ENCODE peak calls at places on chromosome 1, in ten cellular contexts. One of them, this sample, is unnamed.

GRCh38 chr1:215777370-215777925 is 210.3 kb downstream of the KCTD3 start:
- DNase-seq in AG04450: no peak
- DNase-seq in endothelial cell: no peak
- DNase-seq in right cardiac atrium: no peak
- DNase-seq in GM20000: no peak
- DNase-seq in effector CD4-positive, alpha-beta T cell: no peak
- DNase-seq in BJ: peak; percentile 27
- DNase-seq in WTC11: no peak
- DNase-seq in ELF-1: no peak
- DNase-seq in T47D: no peak
- DNase-seq in this sample: no peak

GRCh38 chr1:186275818-186276217 is 99.2 kb downstream of the TPR start:
- DNase-seq in AG04450: no peak
- DNase-seq in endothelial cell: no peak
- DNase-seq in right cardiac atrium: no peak
- DNase-seq in GM20000: no peak
- DNase-seq in effector CD4-positive, alpha-beta T cell: no peak
- DNase-seq in BJ: no peak
- DNase-seq in WTC11: no peak
- DNase-seq in ELF-1: no peak
- DNase-seq in T47D: no peak
- DNase-seq in this sample: no peak

GRCh38 chr1:40722622-40723021 is 31.1 kb downstream of the NFYC start:
- DNase-seq in AG04450: no peak
- DNase-seq in endothelial cell: no peak
- DNase-seq in right cardiac atrium: no peak
- DNase-seq in GM20000: no peak
- DNase-seq in effector CD4-positive, alpha-beta T cell: no peak
- DNase-seq in BJ: no peak
- DNase-seq in WTC11: no peak
- DNase-seq in ELF-1: no peak
- DNase-seq in T47D: no peak
- DNase-seq in this sample: no peak

GRCh38 chr1:12556368-12556930 is 61.6 kb downstream of the DHRS3 start:
- DNase-seq in AG04450: peak; percentile 85
- DNase-seq in endothelial cell: no peak
- DNase-seq in right cardiac atrium: peak; percentile 87
- DNase-seq in GM20000: no peak
- DNase-seq in effector CD4-positive, alpha-beta T cell: no peak
- DNase-seq in BJ: peak; percentile 94
- DNase-seq in WTC11: no peak
- DNase-seq in ELF-1: peak; percentile 77
- DNase-seq in T47D: no peak
- DNase-seq in this sample: peak; percentile 88

GRCh38 chr1:54413295-54413694 is 7.1 kb upstream of the SSBP3 start:
- DNase-seq in AG04450: peak; percentile 7
- DNase-seq in endothelial cell: no peak
- DNase-seq in right cardiac atrium: peak; percentile 78
- DNase-seq in GM20000: no peak
- DNase-seq in effector CD4-positive, alpha-beta T cell: no peak
- DNase-seq in BJ: peak; percentile 28
- DNase-seq in WTC11: no peak
- DNase-seq in ELF-1: peak; percentile 19
- DNase-seq in T47D: no peak
- DNase-seq in this sample: no peak

GRCh38 chr1:162854245-162854860 is 6.6 kb downstream of the CCDC190 start:
- DNase-seq in AG04450: peak; percentile 55
- DNase-seq in endothelial cell: peak; percentile 65
- DNase-seq in right cardiac atrium: peak; percentile 62
- DNase-seq in GM20000: peak; percentile 59
- DNase-seq in effector CD4-positive, alpha-beta T cell: peak; percentile 28
- DNase-seq in BJ: peak; percentile 19
- DNase-seq in WTC11: peak; percentile 60
- DNase-seq in ELF-1: no peak
- DNase-seq in T47D: peak; percentile 77
- DNase-seq in this sample: no peak

GRCh38 chr1:206911064-206911663 is 10.6 kb downstream of the FCMR start:
- DNase-seq in AG04450: no peak
- DNase-seq in endothelial cell: peak; percentile 30
- DNase-seq in right cardiac atrium: no peak
- DNase-seq in GM20000: peak; percentile 73
- DNase-seq in effector CD4-positive, alpha-beta T cell: no peak
- DNase-seq in BJ: no peak
- DNase-seq in WTC11: no peak
- DNase-seq in ELF-1: no peak
- DNase-seq in T47D: peak; percentile 58
- DNase-seq in this sample: peak; percentile 16

GRCh38 chr1:78370779-78371482 is 119.8 kb upstream of the PTGFR start:
- DNase-seq in AG04450: no peak
- DNase-seq in endothelial cell: no peak
- DNase-seq in right cardiac atrium: no peak
- DNase-seq in GM20000: no peak
- DNase-seq in effector CD4-positive, alpha-beta T cell: no peak
- DNase-seq in BJ: peak; percentile 58
- DNase-seq in WTC11: no peak
- DNase-seq in ELF-1: no peak
- DNase-seq in T47D: no peak
- DNase-seq in this sample: no peak

GRCh38 chr1:39288735-39289465 is 84.4 kb downstream of the MACF1 start:
- DNase-seq in AG04450: no peak
- DNase-seq in endothelial cell: no peak
- DNase-seq in right cardiac atrium: no peak
- DNase-seq in GM20000: no peak
- DNase-seq in effector CD4-positive, alpha-beta T cell: no peak
- DNase-seq in BJ: no peak
- DNase-seq in WTC11: no peak
- DNase-seq in ELF-1: no peak
- DNase-seq in T47D: no peak
- DNase-seq in this sample: no peak

GRCh38 chr1:28313710-28314510 is 14.9 kb upstream of the MED18 start:
- DNase-seq in AG04450: peak; percentile 24
- DNase-seq in endothelial cell: no peak
- DNase-seq in right cardiac atrium: no peak
- DNase-seq in GM20000: no peak
- DNase-seq in effector CD4-positive, alpha-beta T cell: no peak
- DNase-seq in BJ: no peak
- DNase-seq in WTC11: no peak
- DNase-seq in ELF-1: peak; percentile 60
- DNase-seq in T47D: peak; percentile 23
- DNase-seq in this sample: peak; percentile 89

GRCh38 chr1:208544058-208544457 is 299.9 kb upstream of the PLXNA2 start:
- DNase-seq in AG04450: no peak
- DNase-seq in endothelial cell: no peak
- DNase-seq in right cardiac atrium: no peak
- DNase-seq in GM20000: no peak
- DNase-seq in effector CD4-positive, alpha-beta T cell: no peak
- DNase-seq in BJ: no peak
- DNase-seq in WTC11: no peak
- DNase-seq in ELF-1: no peak
- DNase-seq in T47D: no peak
- DNase-seq in this sample: no peak

GRCh38 chr1:31617218-31617916 is at the start of gene HCRTR1:
- DNase-seq in AG04450: no peak
- DNase-seq in endothelial cell: no peak
- DNase-seq in right cardiac atrium: no peak
- DNase-seq in GM20000: no peak
- DNase-seq in effector CD4-positive, alpha-beta T cell: no peak
- DNase-seq in BJ: no peak
- DNase-seq in WTC11: peak; percentile 33
- DNase-seq in ELF-1: no peak
- DNase-seq in T47D: no peak
- DNase-seq in this sample: peak; percentile 74

GRCh38 chr1:100736766-100737165 is 17.2 kb downstream of the VCAM1 start:
- DNase-seq in AG04450: peak; percentile 18
- DNase-seq in endothelial cell: no peak
- DNase-seq in right cardiac atrium: no peak
- DNase-seq in GM20000: no peak
- DNase-seq in effector CD4-positive, alpha-beta T cell: no peak
- DNase-seq in BJ: no peak
- DNase-seq in WTC11: no peak
- DNase-seq in ELF-1: no peak
- DNase-seq in T47D: no peak
- DNase-seq in this sample: no peak

GRCh38 chr1:1440941-1441888 is 5.7 kb downstream of the VWA1 start:
- DNase-seq in AG04450: no peak
- DNase-seq in endothelial cell: peak; percentile 76
- DNase-seq in right cardiac atrium: peak; percentile 87
- DNase-seq in GM20000: peak; percentile 90
- DNase-seq in effector CD4-positive, alpha-beta T cell: peak; percentile 36
- DNase-seq in BJ: no peak
- DNase-seq in WTC11: peak; percentile 71
- DNase-seq in ELF-1: peak; percentile 67
- DNase-seq in T47D: no peak
- DNase-seq in this sample: peak; percentile 84

GRCh38 chr1:205578780-205579571 is 52.8 kb downstream of the ELK4 start:
- DNase-seq in AG04450: no peak
- DNase-seq in endothelial cell: no peak
- DNase-seq in right cardiac atrium: no peak
- DNase-seq in GM20000: no peak
- DNase-seq in effector CD4-positive, alpha-beta T cell: no peak
- DNase-seq in BJ: no peak
- DNase-seq in WTC11: no peak
- DNase-seq in ELF-1: no peak
- DNase-seq in T47D: no peak
- DNase-seq in this sample: no peak

GRCh38 chr1:40841602-40842001 is 20.6 kb downstream of the CITED4 start:
- DNase-seq in AG04450: no peak
- DNase-seq in endothelial cell: no peak
- DNase-seq in right cardiac atrium: no peak
- DNase-seq in GM20000: no peak
- DNase-seq in effector CD4-positive, alpha-beta T cell: no peak
- DNase-seq in BJ: no peak
- DNase-seq in WTC11: no peak
- DNase-seq in ELF-1: no peak
- DNase-seq in T47D: no peak
- DNase-seq in this sample: no peak

GRCh38 chr1:115373305-115373704 is 35.3 kb upstream of the NGF start:
- DNase-seq in AG04450: peak; percentile 34
- DNase-seq in endothelial cell: no peak
- DNase-seq in right cardiac atrium: no peak
- DNase-seq in GM20000: no peak
- DNase-seq in effector CD4-positive, alpha-beta T cell: no peak
- DNase-seq in BJ: peak; percentile 78
- DNase-seq in WTC11: no peak
- DNase-seq in ELF-1: no peak
- DNase-seq in T47D: no peak
- DNase-seq in this sample: no peak

GRCh38 chr1:1179339-1179982 is 5.8 kb downstream of the TTLL10 start:
- DNase-seq in AG04450: no peak
- DNase-seq in endothelial cell: peak; percentile 3
- DNase-seq in right cardiac atrium: peak; percentile 46
- DNase-seq in GM20000: no peak
- DNase-seq in effector CD4-positive, alpha-beta T cell: no peak
- DNase-seq in BJ: no peak
- DNase-seq in WTC11: peak; percentile 11
- DNase-seq in ELF-1: no peak
- DNase-seq in T47D: no peak
- DNase-seq in this sample: no peak

GRCh38 chr1:30714536-30715090 is 8.8 kb downstream of the MATN1 start:
- DNase-seq in AG04450: no peak
- DNase-seq in endothelial cell: no peak
- DNase-seq in right cardiac atrium: no peak
- DNase-seq in GM20000: no peak
- DNase-seq in effector CD4-positive, alpha-beta T cell: no peak
- DNase-seq in BJ: no peak
- DNase-seq in WTC11: no peak
- DNase-seq in ELF-1: no peak
- DNase-seq in T47D: no peak
- DNase-seq in this sample: no peak

GRCh38 chr1:209996348-209996747 is 58.3 kb downstream of the SYT14 start:
- DNase-seq in AG04450: no peak
- DNase-seq in endothelial cell: no peak
- DNase-seq in right cardiac atrium: no peak
- DNase-seq in GM20000: no peak
- DNase-seq in effector CD4-positive, alpha-beta T cell: no peak
- DNase-seq in BJ: no peak
- DNase-seq in WTC11: no peak
- DNase-seq in ELF-1: no peak
- DNase-seq in T47D: no peak
- DNase-seq in this sample: no peak

GRCh38 chr1:8113257-8114220 is 87.4 kb upstream of the ERRFI1 start:
- DNase-seq in AG04450: no peak
- DNase-seq in endothelial cell: no peak
- DNase-seq in right cardiac atrium: no peak
- DNase-seq in GM20000: no peak
- DNase-seq in effector CD4-positive, alpha-beta T cell: no peak
- DNase-seq in BJ: no peak
- DNase-seq in WTC11: no peak
- DNase-seq in ELF-1: no peak
- DNase-seq in T47D: no peak
- DNase-seq in this sample: no peak

GRCh38 chr1:21338568-21339401 is 48.5 kb upstream of the ECE1 start:
- DNase-seq in AG04450: peak; percentile 87
- DNase-seq in endothelial cell: no peak
- DNase-seq in right cardiac atrium: peak; percentile 93
- DNase-seq in GM20000: no peak
- DNase-seq in effector CD4-positive, alpha-beta T cell: no peak
- DNase-seq in BJ: no peak
- DNase-seq in WTC11: no peak
- DNase-seq in ELF-1: peak; percentile 85
- DNase-seq in T47D: no peak
- DNase-seq in this sample: peak; percentile 90

GRCh38 chr1:232620356-232620841 is 9.5 kb downstream of the SIPA1L2 start:
- DNase-seq in AG04450: no peak
- DNase-seq in endothelial cell: no peak
- DNase-seq in right cardiac atrium: peak; percentile 63
- DNase-seq in GM20000: no peak
- DNase-seq in effector CD4-positive, alpha-beta T cell: no peak
- DNase-seq in BJ: no peak
- DNase-seq in WTC11: no peak
- DNase-seq in ELF-1: peak; percentile 73
- DNase-seq in T47D: no peak
- DNase-seq in this sample: no peak

GRCh38 chr1:212437179-212437798 is 4.6 kb downstream of the NENF start:
- DNase-seq in AG04450: no peak
- DNase-seq in endothelial cell: no peak
- DNase-seq in right cardiac atrium: no peak
- DNase-seq in GM20000: no peak
- DNase-seq in effector CD4-positive, alpha-beta T cell: no peak
- DNase-seq in BJ: no peak
- DNase-seq in WTC11: no peak
- DNase-seq in ELF-1: no peak
- DNase-seq in T47D: no peak
- DNase-seq in this sample: no peak

GRCh38 chr1:55359611-55360010 is 144.4 kb upstream of the USP24 start:
- DNase-seq in AG04450: no peak
- DNase-seq in endothelial cell: no peak
- DNase-seq in right cardiac atrium: no peak
- DNase-seq in GM20000: no peak
- DNase-seq in effector CD4-positive, alpha-beta T cell: no peak
- DNase-seq in BJ: no peak
- DNase-seq in WTC11: no peak
- DNase-seq in ELF-1: no peak
- DNase-seq in T47D: no peak
- DNase-seq in this sample: no peak

GRCh38 chr1:92784051-92784638 is 763 bp downstream of the EVI5 start:
- DNase-seq in AG04450: no peak
- DNase-seq in endothelial cell: peak; percentile 19
- DNase-seq in right cardiac atrium: no peak
- DNase-seq in GM20000: peak; percentile 45
- DNase-seq in effector CD4-positive, alpha-beta T cell: peak; percentile 2
- DNase-seq in BJ: no peak
- DNase-seq in WTC11: no peak
- DNase-seq in ELF-1: peak; percentile 50
- DNase-seq in T47D: peak; percentile 11
- DNase-seq in this sample: no peak

GRCh38 chr1:8448906-8449661 is 131.2 kb downstream of the SLC45A1 start:
- DNase-seq in AG04450: no peak
- DNase-seq in endothelial cell: no peak
- DNase-seq in right cardiac atrium: no peak
- DNase-seq in GM20000: no peak
- DNase-seq in effector CD4-positive, alpha-beta T cell: no peak
- DNase-seq in BJ: no peak
- DNase-seq in WTC11: no peak
- DNase-seq in ELF-1: no peak
- DNase-seq in T47D: no peak
- DNase-seq in this sample: no peak

GRCh38 chr1:236416165-236416564 is 22.1 kb downstream of the EDARADD start:
- DNase-seq in AG04450: no peak
- DNase-seq in endothelial cell: no peak
- DNase-seq in right cardiac atrium: no peak
- DNase-seq in GM20000: no peak
- DNase-seq in effector CD4-positive, alpha-beta T cell: peak; percentile 35
- DNase-seq in BJ: no peak
- DNase-seq in WTC11: no peak
- DNase-seq in ELF-1: no peak
- DNase-seq in T47D: no peak
- DNase-seq in this sample: no peak